ENCODE peak calls at places on chromosomes 11 and 22, in six cellular contexts. D is heart left ventricle, H is mammary epithelial cell, F is mucosa of descending colon, X is GM10248, E is neural crest cell. P is an unnamed sample.

GRCh38 chr11:1812801-1813200 is 22.0 kb upstream of the SYT8 start:
- DNase-seq in D (no peak), H (no peak), F (no peak), X (no peak), E (no peak), P (no peak)

GRCh38 chr11:132114185-132114584 is 743.8 kb downstream of the NTM start:
- DNase-seq in D (no peak), H (no peak), F (no peak), X (no peak), E (peak), P (no peak)

GRCh38 chr11:15651033-15651432 is 536.3 kb downstream of the INSC start:
- DNase-seq in D (no peak), H (no peak), F (no peak), X (no peak), E (no peak), P (no peak)

GRCh38 chr11:1892116-1892515 is 421 bp upstream of the PRR33 start:
- DNase-seq in D (peak), H (no peak), F (no peak), X (peak), E (no peak), P (no peak)

GRCh38 chr11:106507645-106508306 is 430.3 kb downstream of the AASDHPPT start:
- DNase-seq in D (no peak), H (no peak), F (no peak), X (no peak), E (no peak), P (no peak)

GRCh38 chr11:62256281-62256680 is 13.7 kb upstream of the SCGB2A2 start:
- DNase-seq in D (no peak), H (no peak), F (no peak), X (no peak), E (no peak), P (no peak)

GRCh38 chr11:33182246-33182878 is 21.1 kb upstream of the CSTF3 start:
- DNase-seq in D (no peak), H (no peak), F (no peak), X (no peak), E (no peak), P (no peak)

GRCh38 chr22:49734390-49734789 is 93.3 kb downstream of the BRD1 start:
- DNase-seq in D (no peak), H (no peak), F (peak), X (no peak), E (no peak), P (no peak)

GRCh38 chr22:45805413-45805812 is 133.8 kb downstream of the ATXN10 start:
- DNase-seq in D (no peak), H (no peak), F (no peak), X (no peak), E (no peak), P (no peak)

GRCh38 chr22:36368359-36368983 is 19.3 kb downstream of the MYH9 start:
- DNase-seq in D (no peak), H (peak), F (no peak), X (no peak), E (no peak), P (no peak)

GRCh38 chr22:36423461-36424404 is 36.0 kb upstream of the MYH9 start:
- DNase-seq in D (no peak), H (no peak), F (no peak), X (no peak), E (no peak), P (no peak)

GRCh38 chr11:96215094-96215782 is 127.8 kb downstream of the MAML2 start:
- DNase-seq in D (no peak), H (no peak), F (peak), X (peak), E (no peak), P (peak)

GRCh38 chr11:44595964-44596381 is 30.5 kb downstream of the CD82 start:
- DNase-seq in D (peak), H (no peak), F (no peak), X (no peak), E (no peak), P (no peak)

GRCh38 chr11:62664405-62665074 is 470 bp downstream of the C11orf98 start:
- DNase-seq in D (peak), H (peak), F (peak), X (peak), E (no peak), P (no peak)

GRCh38 chr22:17724678-17725464 is 49.4 kb downstream of the BID start:
- DNase-seq in D (no peak), H (no peak), F (no peak), X (no peak), E (no peak), P (no peak)

GRCh38 chr11:30143098-30143705 is 87.6 kb upstream of the FSHB start:
- DNase-seq in D (no peak), H (peak), F (no peak), X (peak), E (peak), P (no peak)

GRCh38 chr11:19759389-19759788 is 46.8 kb downstream of the NAV2 start:
- DNase-seq in D (no peak), H (no peak), F (no peak), X (no peak), E (no peak), P (no peak)

GRCh38 chr22:27754888-27755480 is 46.6 kb downstream of the MN1 start:
- DNase-seq in D (no peak), H (no peak), F (no peak), X (no peak), E (no peak), P (no peak)

GRCh38 chr22:37303821-37304274 is 21.5 kb downstream of the CYTH4 start:
- DNase-seq in D (peak), H (peak), F (no peak), X (no peak), E (no peak), P (no peak)

GRCh38 chr11:127103586-127104388 is 103.2 kb upstream of the KIRREL3 start:
- DNase-seq in D (no peak), H (no peak), F (no peak), X (no peak), E (no peak), P (no peak)

GRCh38 chr11:43718373-43718772 is 37.8 kb downstream of the HSD17B12 start:
- DNase-seq in D (no peak), H (no peak), F (no peak), X (no peak), E (no peak), P (no peak)

GRCh38 chr11:120540744-120541143 is 29.2 kb downstream of the GRIK4 start:
- DNase-seq in D (no peak), H (no peak), F (no peak), X (no peak), E (no peak), P (no peak)

GRCh38 chr11:122678406-122678805 is 22.9 kb downstream of the UBASH3B start:
- DNase-seq in D (no peak), H (no peak), F (no peak), X (no peak), E (no peak), P (no peak)

GRCh38 chr11:133134561-133135173 is 397.6 kb downstream of the OPCML start:
- DNase-seq in D (peak), H (peak), F (no peak), X (peak), E (peak), P (peak)

GRCh38 chr22:38834215-38834953 is 9.4 kb downstream of the NPTXR start:
- DNase-seq in D (no peak), H (no peak), F (peak), X (no peak), E (no peak), P (no peak)

GRCh38 chr11:11533751-11534150 is 88.1 kb downstream of the GALNT18 start:
- DNase-seq in D (no peak), H (no peak), F (no peak), X (no peak), E (no peak), P (no peak)

GRCh38 chr11:64101461-64101860 is 64.5 kb downstream of the MACROD1 start:
- DNase-seq in D (no peak), H (no peak), F (no peak), X (no peak), E (no peak), P (no peak)

GRCh38 chr11:45266693-45267451 is 19.3 kb downstream of the SYT13 start:
- DNase-seq in D (no peak), H (no peak), F (peak), X (no peak), E (peak), P (no peak)

GRCh38 chr11:330307-330693 is 9.6 kb upstream of the IFITM3 start:
- DNase-seq in D (peak), H (no peak), F (no peak), X (no peak), E (no peak), P (peak)

GRCh38 chr22:30882181-30882771 is 86.3 kb downstream of the MORC2 start:
- DNase-seq in D (no peak), H (no peak), F (peak), X (no peak), E (no peak), P (no peak)

GRCh38 chr11:104199041-104199440 is 35.1 kb upstream of the PDGFD start:
- DNase-seq in D (no peak), H (no peak), F (no peak), X (no peak), E (no peak), P (no peak)

GRCh38 chr11:88411265-88411664 is 73.7 kb upstream of the CTSC start:
- DNase-seq in D (no peak), H (peak), F (no peak), X (no peak), E (no peak), P (no peak)

GRCh38 chr11:69864930-69865661 is 45.9 kb upstream of the FGF3 start:
- DNase-seq in D (no peak), H (no peak), F (no peak), X (peak), E (no peak), P (no peak)

GRCh38 chr22:22767876-22768602 is 119.6 kb upstream of the IGLL5 start:
- DNase-seq in D (no peak), H (no peak), F (no peak), X (no peak), E (no peak), P (no peak)
- TF ChIP-seq CTCF in D (no peak), H (no peak), F (no peak), X (no peak), E (no peak), P (peak)

GRCh38 chr11:113553905-113554304 is 78.7 kb upstream of the DRD2 start:
- DNase-seq in D (no peak), H (no peak), F (no peak), X (no peak), E (no peak), P (no peak)
- TF ChIP-seq CTCF in D (no peak), H (no peak), F (no peak), X (no peak), E (no peak), P (no peak)

GRCh38 chr11:100574894-100575769 is 112.0 kb upstream of the ARHGAP42 start:
- DNase-seq in D (no peak), H (peak), F (no peak), X (no peak), E (no peak), P (no peak)
- TF ChIP-seq CTCF in D (peak), H (peak), F (no peak), X (no peak), E (peak), P (no peak)

DNA sequence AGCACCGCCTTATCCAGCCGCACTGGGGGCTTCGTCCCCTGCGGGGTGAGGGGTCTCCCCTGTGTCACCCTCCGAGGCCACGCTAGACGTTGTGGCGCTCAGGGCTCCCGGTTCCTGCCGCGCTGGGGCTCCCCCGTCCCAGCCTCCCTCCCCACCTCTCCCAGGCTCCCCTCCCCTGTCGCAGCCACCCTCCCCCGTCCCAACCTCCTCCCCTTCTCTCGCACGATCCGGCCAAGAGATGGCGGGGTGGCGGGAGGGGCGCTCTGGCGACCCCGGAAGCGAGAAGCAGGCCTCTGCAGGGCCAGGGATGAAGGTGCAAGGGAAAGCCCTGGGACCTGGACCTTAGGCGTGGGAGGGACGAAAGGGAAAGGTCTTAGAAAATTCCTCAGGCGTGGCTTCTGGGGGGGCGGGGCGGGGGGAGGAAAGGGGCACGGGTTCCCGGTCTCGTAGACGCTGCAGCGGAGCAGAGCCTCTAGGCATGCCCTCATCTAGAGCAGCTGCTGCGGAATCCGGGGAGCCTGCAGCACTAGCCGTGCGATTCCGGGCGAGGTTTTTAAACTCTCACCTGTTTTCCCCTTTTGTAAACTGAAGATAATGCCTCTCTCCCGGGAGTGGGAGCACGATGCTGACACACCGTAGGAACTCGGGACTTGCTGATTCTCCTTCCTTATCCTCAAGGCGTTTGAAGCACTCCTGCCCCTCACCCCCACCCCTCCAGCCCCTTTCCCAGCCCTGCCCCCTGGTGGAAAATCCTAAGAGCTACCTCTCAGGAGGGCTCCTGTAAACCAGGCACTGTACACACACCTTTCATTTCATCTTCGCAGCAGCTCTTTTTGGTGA is 14.4 kb downstream of the KCNJ5 start:
- DNase-seq in D (peak), H (peak), F (peak), X (peak), E (no peak), P (no peak)
- TF ChIP-seq CTCF in D (peak), H (peak), F (no peak), X (peak), E (peak), P (peak)